ENCODE peak calls at places on chromosome 5, in six cellular contexts. U is spleen; Q is naive thymus-derived CD4-positive, alpha-beta T cell; M is astrocyte of the spinal cord; K is iPS DF 6.9; L is tibial artery. X is an unnamed sample.

GRCh38 chr5:140677947-140678346 is 4.6 kb upstream of the DND1 start:
- DNase-seq in M (no peak), L (no peak), U (no peak), K (no peak), Q (no peak), X (no peak)

GRCh38 chr5:32303755-32304120 is 9.0 kb downstream of the MTMR12 start:
- DNase-seq in U (no peak), Q (no peak), K (no peak), M (no peak), L (no peak), X (no peak)

GRCh38 chr5:78399115-78399514 is 38.7 kb downstream of the SCAMP1 start:
- DNase-seq in L (no peak), K (no peak), U (no peak), M (no peak), Q (no peak), X (no peak)

GRCh38 chr5:122172207-122172606 is 42.9 kb downstream of the ZNF474 start:
- DNase-seq in M (no peak), L (no peak), U (no peak), K (no peak), Q (no peak), X (no peak)

GRCh38 chr5:137737349-137738256 is 1.7 kb upstream of the KLHL3 start:
- DNase-seq in M (peak), U (no peak), L (no peak), K (no peak), Q (peak), X (peak)

GRCh38 chr5:143679777-143680176 is 132.2 kb upstream of the HMHB1 start:
- DNase-seq in L (no peak), K (no peak), U (no peak), M (peak), Q (no peak), X (peak)

GRCh38 chr5:94347130-94347529 is 271.3 kb downstream of the KIAA0825 start:
- DNase-seq in L (no peak), K (no peak), M (no peak), Q (no peak), U (no peak), X (no peak)

GRCh38 chr5:74500037-74500917 is 140.3 kb downstream of the ENC1 start:
- DNase-seq in K (no peak), L (no peak), M (no peak), U (no peak), Q (no peak), X (no peak)

GRCh38 chr5:157464518-157465171 is 4.6 kb downstream of the NIPAL4 start:
- DNase-seq in U (no peak), K (no peak), Q (no peak), M (peak), L (peak), X (peak)

GRCh38 chr5:16727937-16728336 is 111.1 kb upstream of the RETREG1 start:
- DNase-seq in Q (no peak), U (no peak), M (no peak), K (no peak), L (no peak), X (no peak)

GRCh38 chr5:33788922-33789321 is 102.9 kb downstream of the ADAMTS12 start:
- DNase-seq in M (peak), K (no peak), U (no peak), L (no peak), Q (no peak), X (peak)

GRCh38 chr5:128534729-128535128 is 3.3 kb downstream of the FBN2 start:
- DNase-seq in U (no peak), Q (no peak), K (no peak), M (peak), L (no peak), X (no peak)

GRCh38 chr5:58842851-58843250 is 260.0 kb downstream of the RAB3C start:
- DNase-seq in M (no peak), K (no peak), L (no peak), Q (no peak), U (no peak), X (peak)

GRCh38 chr5:60929024-60929423 is 15.8 kb downstream of the ERCC8 start:
- DNase-seq in L (no peak), K (no peak), M (peak), U (no peak), Q (no peak), X (no peak)

GRCh38 chr5:7897014-7897600 is 28.2 kb downstream of the MTRR start:
- DNase-seq in U (no peak), L (no peak), M (peak), Q (no peak), K (peak), X (no peak)

GRCh38 chr5:72305194-72306142 is 14.6 kb downstream of the MRPS27 start:
- DNase-seq in M (no peak), K (no peak), L (no peak), U (no peak), Q (no peak), X (no peak)

GRCh38 chr5:112668016-112668415 is 69.7 kb upstream of the APC start:
- DNase-seq in M (no peak), Q (no peak), K (no peak), U (no peak), L (no peak), X (no peak)

GRCh38 chr5:57693488-57694305 is 211.1 kb upstream of the ACTBL2 start:
- DNase-seq in L (no peak), K (no peak), U (no peak), Q (no peak), M (no peak), X (no peak)

GRCh38 chr5:166127766-166128565 is 2163.5 kb upstream of the WWC1 start:
- DNase-seq in K (no peak), M (no peak), U (no peak), Q (no peak), L (no peak), X (no peak)

GRCh38 chr5:104018299-104018698 is 455.7 kb upstream of the NUDT12 start:
- DNase-seq in K (no peak), U (no peak), L (no peak), M (no peak), Q (no peak), X (no peak)

GRCh38 chr5:149143470-149143869 is 2.2 kb downstream of the ABLIM3 start:
- DNase-seq in K (no peak), M (peak), L (no peak), Q (no peak), U (no peak), X (no peak)

GRCh38 chr5:133059621-133060020 is 7.8 kb downstream of the HSPA4 start:
- DNase-seq in U (no peak), K (no peak), L (no peak), M (no peak), Q (no peak), X (no peak)

GRCh38 chr5:119393201-119393691 is 37.4 kb downstream of the TNFAIP8 start:
- DNase-seq in L (no peak), Q (no peak), U (no peak), K (no peak), M (no peak), X (no peak)

GRCh38 chr5:1737790-1738405 is 61.7 kb downstream of the MRPL36 start:
- DNase-seq in Q (peak), L (no peak), K (no peak), M (peak), U (no peak), X (no peak)

GRCh38 chr5:113140837-113141661 is 164.5 kb downstream of the DCP2 start:
- DNase-seq in U (no peak), K (no peak), M (peak), L (no peak), Q (no peak), X (peak)

GRCh38 chr5:68873198-68873597 is 220.6 kb upstream of the SLC30A5 start:
- DNase-seq in K (no peak), Q (no peak), M (no peak), U (no peak), L (no peak), X (no peak)

GRCh38 chr5:31640024-31640423 is 1.1 kb downstream of the PDZD2 start:
- DNase-seq in Q (no peak), L (no peak), K (no peak), U (no peak), M (no peak), X (no peak)

GRCh38 chr5:138601444-138601843 is 26.2 kb upstream of the HSPA9 start:
- DNase-seq in K (no peak), M (peak), Q (no peak), U (no peak), L (peak), X (peak)

GRCh38 chr5:37839441-37840035 is 303 bp downstream of the GDNF start:
- DNase-seq in M (no peak), L (peak), U (no peak), K (no peak), Q (no peak), X (no peak)

GRCh38 chr5:33582417-33582816 is 141.7 kb downstream of the TARS1 start:
- DNase-seq in L (no peak), Q (no peak), K (no peak), U (no peak), M (no peak), X (no peak)

GRCh38 chr5:147046226-147046625 is 167.7 kb upstream of the PPP2R2B start:
- DNase-seq in K (no peak), L (no peak), U (no peak), Q (no peak), M (no peak), X (no peak)

GRCh38 chr5:2921176-2921575 is 169.7 kb upstream of the IRX2 start:
- DNase-seq in Q (no peak), U (no peak), L (no peak), K (no peak), M (no peak), X (no peak)

GRCh38 chr5:172502410-172502809 is 48.1 kb upstream of the SH3PXD2B start:
- DNase-seq in L (no peak), U (no peak), Q (no peak), M (no peak), K (no peak), X (no peak)

GRCh38 chr5:55933377-55934116 is 61.2 kb downstream of the IL6ST start:
- DNase-seq in U (no peak), K (no peak), L (no peak), M (no peak), Q (no peak), X (no peak)

GRCh38 chr5:126003309-126003708 is 419.9 kb upstream of the GRAMD2B start:
- DNase-seq in L (peak), M (peak), U (no peak), K (no peak), Q (no peak), X (peak)

GRCh38 chr5:124034963-124035362 is 523.0 kb downstream of the CSNK1G3 start:
- DNase-seq in M (no peak), U (no peak), L (no peak), Q (no peak), K (no peak), X (no peak)

GRCh38 chr5:43301653-43302091 is 11.5 kb downstream of the HMGCS1 start:
- DNase-seq in Q (no peak), M (no peak), L (no peak), K (no peak), U (no peak), X (no peak)

GRCh38 chr5:53326420-53327153 is 153.8 kb upstream of the FST start:
- DNase-seq in K (no peak), L (no peak), U (no peak), Q (no peak), M (no peak), X (peak)

DNA sequence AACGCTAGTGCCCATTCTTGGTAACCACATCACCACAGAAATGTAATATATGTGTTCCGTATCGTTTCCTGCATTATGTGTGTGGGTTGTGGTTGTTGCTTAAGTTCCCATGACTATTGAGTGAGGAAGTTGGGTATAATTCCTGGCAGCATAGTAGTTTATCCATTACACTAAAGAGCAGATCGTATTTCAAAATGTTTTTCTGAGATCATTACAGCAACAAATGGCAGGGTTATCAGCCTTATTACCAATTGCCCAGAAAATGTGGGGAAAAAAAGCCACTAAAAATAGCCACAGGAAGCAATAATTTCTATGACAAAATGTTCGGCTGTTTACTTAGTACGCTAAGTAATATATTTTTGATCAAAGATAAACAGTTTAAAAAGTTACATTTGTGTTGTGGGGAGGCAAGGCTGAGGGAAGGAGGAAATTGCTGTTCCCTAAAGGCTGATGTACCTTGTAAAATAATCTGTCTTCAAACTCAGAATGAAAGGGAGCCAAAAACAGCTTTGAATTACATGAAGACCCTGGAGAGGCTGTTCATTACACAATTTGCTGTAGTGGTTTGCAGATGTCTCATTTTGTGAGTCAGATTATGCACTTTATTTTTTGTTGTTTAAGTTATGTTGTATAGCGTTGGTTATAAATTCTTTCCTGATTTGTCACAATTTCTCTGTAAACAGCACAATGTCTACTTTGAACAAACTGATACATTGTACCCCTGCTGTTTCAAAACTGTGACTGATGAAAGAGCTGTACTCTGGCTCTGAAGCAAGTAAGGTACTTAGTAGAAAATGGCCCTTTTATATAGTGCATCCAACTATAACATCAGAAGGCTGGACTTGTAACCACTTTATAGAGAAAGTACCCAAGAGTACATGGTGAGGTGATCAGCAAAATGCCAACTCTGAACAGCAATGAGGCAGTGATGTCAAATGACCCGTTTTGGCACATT is 1028.5 kb downstream of the NR2F1-AS1 start:
- DNase-seq in U (no peak), Q (no peak), M (peak), K (no peak), L (no peak), X (peak)
- H3K4me3 ChIP-seq in U (no peak), Q (no peak), M (no peak), K (no peak), L (no peak), X (no peak)

GRCh38 chr5:80034962-80035821 is at the start of gene THBS4:
- DNase-seq in Q (no peak), L (no peak), U (no peak), K (no peak), M (no peak), X (no peak)
- H3K4me3 ChIP-seq in Q (no peak), L (no peak), U (no peak), K (peak), M (no peak), X (peak)

DNA sequence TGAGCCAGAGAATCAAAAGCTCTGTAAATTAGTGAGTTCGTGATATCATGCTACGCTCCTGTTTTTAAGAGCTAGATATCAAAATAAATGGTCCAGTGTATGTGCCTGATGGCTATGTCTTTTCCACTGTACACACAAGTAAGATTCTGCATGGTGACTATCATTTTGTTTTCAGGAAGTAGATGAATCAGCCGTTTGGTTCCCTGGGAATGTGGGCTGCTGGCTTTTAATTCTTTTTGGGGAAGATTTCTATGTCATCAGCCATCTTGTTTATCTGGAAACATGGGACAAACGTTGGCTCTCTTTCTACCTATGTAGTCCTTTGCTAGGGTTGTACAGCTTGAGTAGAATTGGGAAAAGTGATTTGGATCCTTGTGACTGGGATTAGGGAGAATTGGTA is 126.7 kb downstream of the GRIA1 start:
- DNase-seq in U (no peak), Q (no peak), K (no peak), L (no peak), M (peak), X (no peak)
- H3K4me3 ChIP-seq in U (no peak), Q (no peak), K (no peak), L (no peak), M (no peak), X (no peak)

GRCh38 chr5:177429248-177430045 is 3.0 kb downstream of the GRK6 start:
- DNase-seq in M (no peak), Q (peak), K (no peak), U (peak), L (no peak), X (no peak)
- H3K4me3 ChIP-seq in M (no peak), Q (peak), K (no peak), U (peak), L (no peak), X (no peak)

GRCh38 chr5:86983208-86983607 is 284.5 kb upstream of the RASA1 start:
- DNase-seq in K (no peak), Q (no peak), L (no peak), M (no peak), U (no peak), X (no peak)
- H3K4me3 ChIP-seq in K (no peak), Q (no peak), L (no peak), M (no peak), U (no peak), X (no peak)

DNA sequence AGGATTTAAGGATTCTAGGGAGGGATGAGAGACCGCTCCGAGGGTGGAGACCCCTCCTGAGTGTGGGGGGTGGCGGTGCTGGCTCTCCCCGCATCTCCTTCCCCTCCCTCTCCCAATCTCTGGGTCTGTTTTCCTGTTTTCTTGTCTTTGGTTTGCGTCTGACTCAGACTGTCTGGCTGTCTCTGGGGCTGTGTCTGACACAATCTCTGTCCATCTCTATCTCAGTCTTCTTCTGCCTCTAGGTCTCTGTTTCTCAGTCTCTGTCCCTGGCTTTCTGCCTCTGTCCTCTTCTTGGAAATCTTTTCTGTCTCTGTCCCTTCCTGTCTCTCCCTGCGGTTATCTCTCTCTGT is 196 bp upstream of the GRM6 start:
- DNase-seq in M (no peak), K (no peak), L (no peak), U (no peak), Q (no peak), X (no peak)
- H3K4me3 ChIP-seq in M (no peak), K (no peak), L (no peak), U (no peak), Q (no peak), X (no peak)

GRCh38 chr5:155625315-155625714 is 611.8 kb downstream of the KIF4B start:
- DNase-seq in M (no peak), L (no peak), U (no peak), K (no peak), Q (no peak), X (no peak)
- H3K4me3 ChIP-seq in M (no peak), L (no peak), U (no peak), K (no peak), Q (no peak), X (no peak)

GRCh38 chr5:150339841-150340240 is 17.7 kb upstream of the TCOF1 start:
- DNase-seq in K (no peak), U (no peak), Q (no peak), M (no peak), L (no peak), X (no peak)
- H3K4me3 ChIP-seq in K (no peak), U (no peak), Q (no peak), M (no peak), L (no peak), X (no peak)

GRCh38 chr5:151153300-151153699 is 4.3 kb downstream of the ANXA6 start:
- DNase-seq in L (no peak), Q (no peak), K (no peak), M (no peak), U (no peak), X (no peak)

GRCh38 chr5:151155777-151156731 is 1.5 kb downstream of the ANXA6 start:
- DNase-seq in M (peak), U (peak), K (no peak), L (peak), Q (no peak), X (no peak)

GRCh38 chr5:151153766-151154272 is 3.8 kb downstream of the ANXA6 start:
- DNase-seq in M (no peak), K (no peak), L (no peak), U (no peak), Q (no peak), X (no peak)

GRCh38 chr5:151156732-151157402 is 712 bp downstream of the ANXA6 start:
- DNase-seq in U (peak), Q (peak), L (no peak), M (peak), K (no peak), X (no peak)

GRCh38 chr5:151155149-151155776 is 2.3 kb downstream of the ANXA6 start:
- DNase-seq in U (peak), L (no peak), M (no peak), K (no peak), Q (peak), X (no peak)
- H3K4me3 ChIP-seq in U (peak), L (peak), M (peak), K (no peak), Q (peak), X (peak)